ENCODE peak calls at places on chromosome 15, in five cellular contexts. K, N, F, H and B are unnamed samples.

GRCh38 chr15:39208187-39208586 is 372.7 kb upstream of the THBS1 start:
- DNase-seq in K (no peak), F (no peak), N (no peak), H (no peak), B (no peak)

GRCh38 chr15:34851751-34852150 is 56.4 kb upstream of the ACTC1 start:
- DNase-seq in K (no peak), N (no peak), H (no peak), F (no peak), B (no peak)

GRCh38 chr15:81387629-81388430 is 13.8 kb upstream of the TMC3 start:
- DNase-seq in F (no peak), H (no peak), N (no peak), K (no peak), B (no peak)

GRCh38 chr15:79170256-79170664 is 79.7 kb upstream of the RASGRF1 start:
- DNase-seq in H (no peak), N (no peak), F (no peak), K (no peak), B (no peak)

GRCh38 chr15:24054547-24055245 is 367.6 kb upstream of the NDN start:
- DNase-seq in H (no peak), F (no peak), K (no peak), N (no peak), B (no peak)

GRCh38 chr15:90451215-90451850 is 63.3 kb downstream of the IQGAP1 start:
- DNase-seq in F (no peak), K (no peak), N (no peak), H (no peak), B (no peak)

GRCh38 chr15:70703483-70703882 is 59.9 kb downstream of the UACA start:
- DNase-seq in N (no peak), K (no peak), H (no peak), F (no peak), B (no peak)

GRCh38 chr15:57827021-57827420 is 120.5 kb downstream of the POLR2M start:
- DNase-seq in N (no peak), F (no peak), K (no peak), H (no peak), B (no peak)

GRCh38 chr15:41559489-41560177 is 621 bp downstream of the TYRO3 start:
- DNase-seq in H (peak), N (no peak), F (no peak), K (no peak), B (peak)

GRCh38 chr15:26038693-26039092 is 175.6 kb upstream of the ATP10A start:
- DNase-seq in H (no peak), N (no peak), K (no peak), F (no peak), B (no peak)

GRCh38 chr15:98960555-98961050 is 47.0 kb downstream of the PGPEP1L start:
- DNase-seq in F (no peak), K (no peak), N (no peak), H (no peak), B (no peak)

GRCh38 chr15:68345481-68345880 is 67.9 kb downstream of the FEM1B start:
- DNase-seq in H (no peak), K (no peak), N (no peak), F (no peak), B (no peak)

GRCh38 chr15:44735482-44736260 is 657 bp upstream of the TRIM69 start:
- DNase-seq in N (no peak), K (no peak), F (no peak), H (no peak), B (peak)

GRCh38 chr15:92226020-92226612 is 167.6 kb upstream of the ST8SIA2 start:
- DNase-seq in K (no peak), H (no peak), F (no peak), N (no peak), B (peak)

GRCh38 chr15:91866371-91866905 is 12.9 kb downstream of the SLCO3A1 start:
- DNase-seq in K (no peak), F (no peak), H (peak), N (no peak), B (no peak)

GRCh38 chr15:88835119-88835518 is 31.9 kb downstream of the ACAN start:
- DNase-seq in N (no peak), F (no peak), K (no peak), H (no peak), B (no peak)

GRCh38 chr15:74788716-74789151 is 6.9 kb downstream of the CSK start:
- DNase-seq in H (no peak), N (no peak), F (no peak), K (no peak), B (peak)

GRCh38 chr15:42275780-42276395 is 2.7 kb upstream of the TMEM87A start:
- DNase-seq in F (no peak), K (no peak), N (no peak), H (no peak), B (no peak)

GRCh38 chr15:73915085-73915484 is 11.2 kb upstream of the LOXL1 start:
- DNase-seq in N (no peak), K (no peak), F (no peak), H (no peak), B (no peak)

GRCh38 chr15:45157056-45157455 is 27.3 kb downstream of the DUOX1 start:
- DNase-seq in K (no peak), F (no peak), H (no peak), N (no peak), B (no peak)

GRCh38 chr15:52667597-52667996 is 11.6 kb downstream of the ATOSA start:
- DNase-seq in H (no peak), K (no peak), F (no peak), N (no peak), B (no peak)

GRCh38 chr15:73988075-73988969 is 3.8 kb downstream of the STOML1 start:
- DNase-seq in F (no peak), K (no peak), N (no peak), H (peak), B (peak)

GRCh38 chr15:68618339-68619302 is 39.8 kb downstream of the CORO2B start:
- DNase-seq in K (no peak), H (no peak), N (no peak), F (no peak), B (no peak)

GRCh38 chr15:40038654-40039543 is at the start of gene SRP14:
- DNase-seq in H (peak), N (peak), K (peak), F (peak), B (peak)

GRCh38 chr15:71448688-71449114 is 333.4 kb downstream of the THSD4 start:
- DNase-seq in K (no peak), H (peak), N (peak), F (peak), B (peak)

GRCh38 chr15:31609243-31609642 is 282.6 kb downstream of the KLF13 start:
- DNase-seq in K (no peak), F (no peak), H (no peak), N (no peak), B (no peak)

GRCh38 chr15:85854345-85855097 is 59.8 kb upstream of the KLHL25 start:
- DNase-seq in N (peak), K (peak), F (peak), H (no peak), B (peak)

GRCh38 chr15:60328852-60329443 is 68.8 kb downstream of the ANXA2 start:
- DNase-seq in H (no peak), F (peak), N (peak), K (no peak), B (peak)

GRCh38 chr15:75776075-75776443 is 63.4 kb upstream of the CSPG4 start:
- DNase-seq in N (no peak), K (no peak), F (no peak), H (no peak), B (no peak)